ENCODE peak calls at places on chromosomes 6 and 20, in seven cellular contexts. V is occipital lobe, T is kidney tubule cell, N is IMR-90, A is NCI-H1105 treated with DMSO at 0.1 percent for 48 hours, Y is AG04450, Z is NCI-H2081. S is an unnamed sample.

GRCh38 chr6:69370763-69371162 is 426.0 kb downstream of the LMBRD1 start:
- DNase-seq in V (no peak), N (no peak), T (no peak), Y (no peak), Z (no peak), A (no peak), S (no peak)

GRCh38 chr6:49909508-49910047 is 43.2 kb upstream of the CRISP1 start:
- DNase-seq in Y (no peak), A (peak), Z (peak), N (no peak), T (no peak), V (no peak), S (no peak)

GRCh38 chr20:16576219-16576618 is 3.0 kb upstream of the KIF16B start:
- DNase-seq in T (no peak), A (no peak), Z (no peak), Y (no peak), N (no peak), V (no peak), S (no peak)

GRCh38 chr6:161607696-161608297 is 333.9 kb upstream of the AGPAT4 start:
- DNase-seq in T (no peak), Y (no peak), A (no peak), V (no peak), N (no peak), Z (no peak), S (no peak)

GRCh38 chr6:126625019-126625418 is 285.1 kb downstream of the CENPW start:
- DNase-seq in V (no peak), N (peak), A (no peak), Z (no peak), T (peak), Y (peak), S (no peak)

GRCh38 chr20:53878262-53879047 is 191.9 kb downstream of the BCAS1 start:
- DNase-seq in A (no peak), V (no peak), T (no peak), N (no peak), Y (no peak), Z (no peak), S (no peak)

GRCh38 chr6:32843321-32843978 is 397 bp downstream of the PSMB8 start:
- DNase-seq in Z (no peak), V (no peak), T (peak), Y (no peak), A (no peak), N (no peak), S (peak)

GRCh38 chr6:67916389-67916788 is 718.7 kb upstream of the ADGRB3 start:
- DNase-seq in N (no peak), V (no peak), T (no peak), Z (no peak), Y (no peak), A (no peak), S (no peak)

GRCh38 chr6:24495516-24495847 is 713 bp downstream of the ALDH5A1 start:
- DNase-seq in N (peak), V (peak), Y (no peak), Z (peak), A (no peak), T (no peak), S (peak)

GRCh38 chr6:150275489-150275888 is 93.3 kb upstream of the IYD start:
- DNase-seq in N (no peak), A (no peak), Z (no peak), V (no peak), T (no peak), Y (no peak), S (no peak)

GRCh38 chr6:42403415-42403814 is 48.3 kb downstream of the TRERF1 start:
- DNase-seq in N (peak), Z (no peak), A (no peak), V (no peak), Y (no peak), T (no peak), S (no peak)

GRCh38 chr6:108294297-108294786 is 512 bp upstream of the AFG1L start:
- DNase-seq in Z (no peak), T (no peak), N (no peak), V (no peak), A (no peak), Y (no peak), S (no peak)

GRCh38 chr6:144185133-144185836 is 35.0 kb downstream of the STX11 start:
- DNase-seq in A (no peak), N (no peak), Y (no peak), Z (no peak), T (no peak), V (no peak), S (no peak)

GRCh38 chr6:112163295-112164257 is 76.2 kb downstream of the FAM229B start:
- DNase-seq in V (peak), T (peak), Z (peak), N (peak), A (peak), Y (no peak), S (peak)

GRCh38 chr6:82270791-82271392 is 23.3 kb upstream of the IBTK start:
- DNase-seq in Z (peak), A (peak), Y (no peak), T (peak), N (peak), V (no peak), S (no peak)

GRCh38 chr6:113564401-113565161 is 292.6 kb upstream of the MARCKS start:
- DNase-seq in N (peak), Y (peak), T (peak), A (peak), Z (peak), V (peak), S (peak)